ENCODE peak calls at places on chromosomes 13 and 19, in eight cellular contexts. M is epithelial cell of esophagus, D is thoracic aorta, Y is uterus, E is GM10248, N is gastrocnemius medialis, U is GM12865, H is BE2C. A is an unnamed sample.

GRCh38 chr13:46641274-46642081 is 88.5 kb downstream of the LRCH1 start:
- DNase-seq in H (peak), N (no peak), M (no peak), E (no peak), Y (no peak), D (no peak), U (peak), A (no peak)

GRCh38 chr19:960601-960938 is 23.6 kb upstream of the WDR18 start:
- DNase-seq in U (no peak), Y (no peak), H (no peak), M (no peak), E (no peak), N (no peak), D (no peak), A (no peak)

GRCh38 chr19:2268480-2268830 is 12.2 kb upstream of the JSRP1 start:
- DNase-seq in H (no peak), U (no peak), N (no peak), Y (no peak), D (no peak), E (no peak), M (no peak), A (no peak)

GRCh38 chr13:113491418-113491883 is 940 bp upstream of the DCUN1D2 start:
- DNase-seq in N (no peak), D (no peak), Y (peak), U (peak), M (peak), E (peak), H (no peak), A (peak)

GRCh38 chr13:73667756-73668155 is 466.4 kb downstream of the KLF12 start:
- DNase-seq in D (no peak), M (no peak), E (no peak), Y (no peak), U (no peak), N (no peak), H (no peak), A (no peak)

GRCh38 chr19:46216612-46217011 is 12.9 kb upstream of the IGFL1 start:
- DNase-seq in E (no peak), N (no peak), Y (no peak), H (peak), D (no peak), U (no peak), M (no peak), A (no peak)

GRCh38 chr13:26837997-26838396 is 77.4 kb upstream of the GPR12 start:
- DNase-seq in Y (no peak), D (no peak), N (no peak), U (no peak), M (peak), E (no peak), H (no peak), A (no peak)

GRCh38 chr13:76148926-76149325 is 512.8 kb downstream of the LMO7 start:
- DNase-seq in D (no peak), N (no peak), E (no peak), Y (no peak), H (no peak), U (no peak), M (peak), A (no peak)

GRCh38 chr19:48819366-48819816 is 8.6 kb upstream of the BCAT2 start:
- DNase-seq in M (peak), U (no peak), D (peak), Y (peak), H (no peak), E (no peak), N (peak), A (no peak)

GRCh38 chr13:43389573-43389972 is 366.2 kb downstream of the DNAJC15 start:
- DNase-seq in U (no peak), D (no peak), Y (no peak), N (no peak), H (no peak), M (peak), E (no peak), A (no peak)

GRCh38 chr13:29453657-29454056 is 141.8 kb downstream of the SLC7A1 start:
- DNase-seq in Y (no peak), N (no peak), E (no peak), M (no peak), U (no peak), D (no peak), H (no peak), A (no peak)

GRCh38 chr19:41657157-41657556 is 30.3 kb upstream of the CEACAM4 start:
- DNase-seq in M (no peak), E (no peak), D (no peak), H (no peak), Y (no peak), N (no peak), U (peak), A (no peak)

GRCh38 chr19:13813147-13813546 is 17.9 kb downstream of the ZSWIM4 start:
- DNase-seq in N (no peak), D (no peak), M (no peak), H (no peak), Y (no peak), E (no peak), U (no peak), A (no peak)

GRCh38 chr13:105665284-105665683 is 870.2 kb downstream of the EFNB2 start:
- DNase-seq in U (no peak), N (no peak), Y (no peak), M (peak), H (no peak), D (no peak), E (no peak), A (no peak)

GRCh38 chr19:18194554-18195238 is 1.7 kb downstream of the MPV17L2 start:
- DNase-seq in Y (peak), H (peak), D (no peak), U (peak), N (no peak), M (peak), E (peak), A (peak)

GRCh38 chr19:3450796-3451411 is 29.4 kb downstream of the SMIM24 start:
- DNase-seq in U (peak), D (peak), Y (peak), M (peak), H (no peak), N (peak), E (no peak), A (no peak)

GRCh38 chr13:46759861-46760260 is 37.1 kb downstream of the ESD start:
- DNase-seq in N (no peak), Y (no peak), D (no peak), U (no peak), E (no peak), H (no peak), M (peak), A (no peak)

GRCh38 chr19:47124937-47125668 is 5.5 kb upstream of the SAE1 start:
- DNase-seq in N (no peak), D (no peak), M (peak), U (peak), E (peak), H (peak), Y (no peak), A (no peak)

GRCh38 chr13:26476744-26477129 is 80.7 kb upstream of the WASF3 start:
- DNase-seq in N (no peak), H (no peak), Y (no peak), E (no peak), M (no peak), U (no peak), D (no peak), A (no peak)

GRCh38 chr13:97319088-97319487 is 97.0 kb downstream of the MBNL2 start:
- DNase-seq in H (no peak), E (no peak), D (no peak), U (no peak), Y (no peak), M (no peak), N (peak), A (no peak)

GRCh38 chr13:114053026-114053425 is 79.2 kb upstream of the C13orf46 start:
- DNase-seq in H (no peak), Y (no peak), M (no peak), E (no peak), N (no peak), D (no peak), U (no peak), A (no peak)

GRCh38 chr13:33665776-33666175 is 152.2 kb upstream of the RFC3 start:
- DNase-seq in N (no peak), Y (no peak), E (no peak), U (no peak), H (no peak), M (no peak), D (no peak), A (no peak)

GRCh38 chr13:22927008-22927393 is 253.8 kb upstream of the SGCG start:
- DNase-seq in N (no peak), M (no peak), E (peak), U (no peak), D (no peak), H (no peak), Y (no peak), A (no peak)

GRCh38 chr13:79447741-79448140 is 33.2 kb upstream of the NDFIP2 start:
- DNase-seq in E (no peak), Y (no peak), H (no peak), M (no peak), N (no peak), D (no peak), U (no peak), A (no peak)

DNA sequence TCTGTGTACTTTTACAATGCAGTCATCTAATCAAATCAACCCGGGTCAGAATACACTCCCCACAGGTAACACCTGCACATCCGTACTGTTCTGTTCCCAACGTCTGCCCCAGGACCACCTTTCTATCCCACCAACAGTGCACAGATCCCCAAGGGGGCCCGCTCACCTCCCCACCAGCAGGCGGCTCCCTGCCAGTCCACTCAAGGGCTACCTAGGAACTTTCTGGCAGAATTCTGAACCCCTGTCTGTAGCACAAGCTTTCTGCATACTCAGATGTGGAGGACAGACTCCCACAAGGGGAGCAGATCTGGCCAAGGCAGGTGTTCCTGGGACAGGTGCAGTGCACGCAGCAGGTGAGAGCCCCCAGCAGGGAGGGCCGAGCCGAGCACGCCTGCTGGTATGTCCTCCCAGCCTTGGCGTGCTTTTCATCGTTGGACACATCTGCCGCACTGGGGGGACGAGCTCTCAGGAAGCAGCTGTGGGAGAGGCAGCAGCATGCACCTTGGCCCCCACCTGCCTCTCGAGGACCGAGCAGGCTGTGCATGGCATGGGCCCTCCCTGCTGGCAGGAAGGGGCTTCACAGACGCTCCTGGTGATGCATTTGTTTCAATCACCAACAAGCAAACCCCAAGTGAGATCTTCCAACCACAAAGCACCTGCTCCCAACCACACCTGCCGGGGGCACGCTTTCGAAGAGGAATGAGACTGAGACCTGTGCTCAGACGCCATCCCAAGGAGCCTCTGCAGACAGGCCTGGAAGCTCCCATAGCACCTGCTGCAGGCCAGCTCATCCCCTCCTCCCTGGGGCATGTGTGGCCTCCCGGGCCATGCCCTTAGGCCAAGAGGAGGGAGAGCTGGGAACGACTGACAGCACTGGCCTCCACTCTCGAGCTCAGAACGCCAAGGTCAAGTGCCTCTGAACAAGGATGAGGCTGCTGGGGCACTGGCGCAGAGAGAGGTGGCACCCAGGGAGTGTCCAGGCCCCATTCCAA is 35.9 kb downstream of the RAB20 start:
- DNase-seq in H (no peak), N (no peak), D (no peak), E (peak), M (no peak), U (peak), Y (no peak), A (no peak)
- TF ChIP-seq CTCF in H (no peak), N (no peak), D (no peak), E (peak), M (no peak), U (peak), Y (no peak), A (no peak)

GRCh38 chr13:74836628-74837027 is 645.3 kb downstream of the TBC1D4 start:
- DNase-seq in M (no peak), N (no peak), D (no peak), Y (no peak), E (no peak), U (no peak), H (no peak), A (no peak)
- TF ChIP-seq CTCF in M (no peak), N (no peak), D (no peak), Y (no peak), E (no peak), U (no peak), H (no peak), A (no peak)

DNA sequence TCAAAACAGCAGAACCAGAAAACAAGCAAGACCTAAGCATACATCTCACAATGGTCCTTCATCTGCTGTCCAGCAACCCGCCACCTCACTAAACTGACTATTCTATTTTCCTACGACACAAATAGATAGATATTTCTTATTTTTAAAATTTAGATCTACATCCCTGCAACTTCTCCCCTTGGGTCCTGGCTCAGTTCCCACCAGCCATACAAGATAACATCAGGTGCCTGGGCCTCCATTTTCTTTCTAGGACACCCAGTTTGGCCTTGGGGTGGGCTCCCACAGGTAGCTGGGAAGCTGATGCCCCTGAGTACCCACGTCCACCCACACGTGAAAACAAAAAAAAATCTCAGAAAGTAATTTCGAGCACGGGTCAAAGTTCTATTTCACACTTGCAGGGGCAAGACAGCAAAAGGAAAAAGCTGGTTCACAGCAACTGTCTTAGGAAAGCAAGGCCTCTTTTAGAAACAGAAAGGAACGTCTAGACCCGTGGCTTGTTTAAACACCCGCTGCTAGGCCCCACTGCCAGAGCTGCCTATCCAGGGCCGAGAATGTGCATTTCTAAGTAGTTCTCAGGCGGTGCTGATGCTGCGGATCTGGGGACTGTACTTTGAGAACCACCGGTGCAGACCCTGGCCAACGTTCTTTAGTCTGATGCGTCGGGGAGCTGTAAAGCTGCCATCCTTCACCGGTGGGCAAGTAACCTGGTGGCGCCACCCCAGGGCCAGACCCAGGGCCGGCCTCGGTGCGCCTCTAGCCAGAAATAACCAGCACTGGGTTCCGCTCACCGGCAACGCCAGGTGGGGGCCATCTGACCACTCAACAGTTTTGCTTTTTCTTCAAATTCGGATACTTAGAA is 47.3 kb downstream of the TGDS start:
- DNase-seq in E (peak), N (peak), M (peak), H (no peak), Y (peak), U (no peak), D (peak), A (no peak)
- TF ChIP-seq CTCF in E (no peak), N (no peak), M (no peak), H (peak), Y (no peak), U (peak), D (peak), A (no peak)

DNA sequence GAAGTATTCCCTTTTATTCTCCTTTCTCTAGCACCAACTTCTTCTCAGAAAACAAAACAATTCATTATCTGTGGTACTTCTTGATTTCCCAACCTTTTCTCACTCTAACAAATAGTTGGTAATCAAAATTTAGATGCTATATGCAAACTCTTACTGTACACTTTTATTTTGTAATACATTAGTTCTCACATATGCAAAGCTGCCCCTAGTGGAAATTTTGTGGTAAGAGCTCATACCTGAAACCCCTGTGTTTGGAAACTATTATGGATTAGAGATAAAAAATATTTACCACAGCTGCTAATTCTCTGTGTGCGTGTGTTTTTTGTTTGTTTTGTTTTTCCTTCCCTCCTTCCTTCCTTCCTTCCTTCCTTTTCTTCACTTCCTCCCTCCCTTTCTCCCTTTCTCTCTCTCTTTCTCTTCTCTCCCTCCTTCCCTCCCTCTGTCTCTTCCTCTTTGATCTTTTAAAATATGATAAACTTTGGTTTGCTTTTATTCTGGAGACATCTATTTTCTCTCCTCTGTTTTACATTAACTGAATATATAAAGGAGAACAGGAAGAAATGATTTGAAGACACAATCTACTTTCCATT is 537.4 kb downstream of the SLITRK6 start:
- DNase-seq in Y (no peak), H (peak), N (no peak), U (no peak), M (peak), E (no peak), D (no peak), A (no peak)
- TF ChIP-seq CTCF in Y (no peak), H (peak), N (no peak), U (no peak), M (peak), E (no peak), D (no peak), A (peak)

GRCh38 chr13:30616927-30617314 is 799 bp upstream of the USPL1 start:
- DNase-seq in Y (peak), U (peak), H (peak), D (peak), M (peak), N (peak), E (peak), A (no peak)
- TF ChIP-seq CTCF in Y (peak), U (no peak), H (peak), D (no peak), M (no peak), N (no peak), E (no peak), A (no peak)

GRCh38 chr13:39655041-39655568 is 357 bp upstream of the COG6 start:
- DNase-seq in N (no peak), M (no peak), Y (no peak), E (no peak), U (peak), D (no peak), H (no peak), A (no peak)

GRCh38 chr13:39656325-39656677 is 839 bp downstream of the COG6 start:
- DNase-seq in E (no peak), M (peak), D (no peak), U (peak), N (no peak), Y (no peak), H (no peak), A (no peak)

DNA sequence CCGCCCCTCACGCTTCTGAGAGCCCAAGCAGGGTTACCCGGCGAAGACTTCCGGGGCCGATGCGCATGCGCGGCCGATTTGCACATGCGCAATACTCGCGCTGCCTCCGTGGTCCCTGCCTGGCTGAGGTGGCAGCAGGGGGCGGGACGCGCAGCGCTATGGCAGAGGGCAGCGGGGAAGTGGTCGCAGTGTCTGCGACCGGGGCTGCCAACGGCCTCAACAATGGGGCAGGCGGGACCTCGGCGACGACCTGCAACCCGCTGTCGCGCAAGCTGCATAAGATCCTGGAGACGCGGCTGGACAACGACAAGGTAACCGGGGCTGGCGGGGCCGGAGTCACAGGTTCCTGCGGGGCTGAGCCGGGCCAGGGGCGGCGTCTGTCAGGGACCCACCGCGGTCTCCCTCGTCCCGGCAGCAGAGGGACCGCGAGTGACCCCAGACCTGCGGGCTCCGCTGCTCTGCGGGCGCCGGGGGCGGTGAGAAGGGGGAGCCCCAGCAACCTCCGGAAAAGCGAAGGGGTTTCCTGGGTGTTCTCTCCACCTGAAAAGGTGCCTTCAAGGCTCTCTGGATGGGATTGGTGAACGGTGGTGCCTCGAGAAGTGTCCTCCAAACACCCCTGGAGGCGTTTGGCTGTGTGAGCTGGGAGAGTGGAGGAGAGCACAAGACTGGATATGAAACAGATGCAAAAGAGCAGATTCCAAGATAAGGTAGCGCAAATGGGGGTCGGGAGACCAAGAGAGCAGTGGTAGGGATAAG is at the start of gene COG6:
- DNase-seq in U (peak), N (peak), H (peak), D (peak), M (peak), Y (peak), E (peak), A (peak)
- TF ChIP-seq CTCF in U (peak), N (no peak), H (no peak), D (no peak), M (no peak), Y (peak), E (no peak), A (no peak)

DNA sequence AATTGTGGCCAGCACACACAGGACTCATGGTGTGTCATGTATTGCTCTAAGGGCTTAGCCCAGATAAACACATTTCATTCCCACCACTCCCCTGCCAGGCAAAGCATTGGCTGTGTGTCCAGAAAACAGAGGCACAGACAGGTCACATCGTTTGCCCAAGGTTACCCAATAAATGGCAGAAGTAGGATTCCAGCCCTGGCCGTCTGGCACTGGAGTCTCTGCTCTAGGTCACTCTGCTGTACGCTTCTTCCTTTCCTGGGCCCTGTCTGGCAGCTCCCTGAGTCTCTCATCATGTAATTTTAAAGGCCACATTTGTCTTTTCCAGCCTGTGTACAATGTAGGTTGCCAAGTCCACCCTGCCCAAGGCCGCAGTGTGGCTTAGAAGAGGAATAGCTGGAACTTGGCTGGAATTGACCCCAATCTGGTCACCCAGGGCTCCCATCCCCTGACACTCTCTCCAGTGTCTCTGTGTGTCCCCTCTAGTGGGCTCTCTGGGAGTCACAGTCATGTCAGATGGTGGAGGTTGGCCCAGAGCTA is 264.5 kb upstream of the TSHZ3 start:
- DNase-seq in D (no peak), Y (no peak), E (no peak), U (no peak), H (no peak), N (no peak), M (no peak), A (no peak)
- TF ChIP-seq CTCF in D (no peak), Y (no peak), E (no peak), U (no peak), H (no peak), N (no peak), M (no peak), A (no peak)

GRCh38 chr19:54653181-54653809 is 9.5 kb upstream of the LILRB4 start:
- DNase-seq in H (no peak), Y (no peak), D (no peak), U (peak), E (peak), M (peak), N (no peak), A (no peak)
- TF ChIP-seq CTCF in H (peak), Y (no peak), D (no peak), U (peak), E (peak), M (peak), N (peak), A (no peak)

A was measured in nephron progenitor cell.